ENCODE peak calls at places on chromosomes 6 and 20, in four cellular contexts. One of them, this sample, is unnamed.

GRCh38 chr20:57847104-57847503 is 137.3 kb upstream of the PMEPA1 start:
- DNase-seq in EL: no peak
- DNase-seq in Kasumi-1: no peak
- DNase-seq in natural killer cell treated with Interleukin-12 subunit alpha and Interleukin-12 subunit beta and Interleukin-15 and Interleukin-18, amount 100 ng/mL, for 72 hours: no peak
- DNase-seq in this sample: no peak

GRCh38 chr20:10848810-10849370 is 175.1 kb upstream of the JAG1 start:
- DNase-seq in Kasumi-1: no peak
- DNase-seq in natural killer cell treated with Interleukin-12 subunit alpha and Interleukin-12 subunit beta and Interleukin-15 and Interleukin-18, amount 100 ng/mL, for 72 hours: no peak
- DNase-seq in EL: peak
- DNase-seq in this sample: peak

GRCh38 chr20:49697071-49697470 is 16.6 kb downstream of the B4GALT5 start:
- DNase-seq in EL: no peak
- DNase-seq in Kasumi-1: no peak
- DNase-seq in natural killer cell treated with Interleukin-12 subunit alpha and Interleukin-12 subunit beta and Interleukin-15 and Interleukin-18, amount 100 ng/mL, for 72 hours: no peak
- DNase-seq in this sample: no peak

GRCh38 chr20:33914871-33915270 is 78.8 kb upstream of the RALY start:
- DNase-seq in Kasumi-1: no peak
- DNase-seq in natural killer cell treated with Interleukin-12 subunit alpha and Interleukin-12 subunit beta and Interleukin-15 and Interleukin-18, amount 100 ng/mL, for 72 hours: no peak
- DNase-seq in EL: peak
- DNase-seq in this sample: no peak

GRCh38 chr6:157229219-157229607 is 94.1 kb downstream of the TMEM242 start:
- DNase-seq in Kasumi-1: no peak
- DNase-seq in natural killer cell treated with Interleukin-12 subunit alpha and Interleukin-12 subunit beta and Interleukin-15 and Interleukin-18, amount 100 ng/mL, for 72 hours: no peak
- DNase-seq in EL: no peak
- DNase-seq in this sample: no peak

GRCh38 chr20:17637413-17637780 is 44.6 kb downstream of the RRBP1 start:
- DNase-seq in Kasumi-1: no peak
- DNase-seq in natural killer cell treated with Interleukin-12 subunit alpha and Interleukin-12 subunit beta and Interleukin-15 and Interleukin-18, amount 100 ng/mL, for 72 hours: no peak
- DNase-seq in EL: no peak
- DNase-seq in this sample: no peak

GRCh38 chr20:31515072-31515774 is 981 bp downstream of the HM13 start:
- DNase-seq in EL: no peak
- DNase-seq in natural killer cell treated with Interleukin-12 subunit alpha and Interleukin-12 subunit beta and Interleukin-15 and Interleukin-18, amount 100 ng/mL, for 72 hours: no peak
- DNase-seq in Kasumi-1: no peak
- DNase-seq in this sample: no peak

GRCh38 chr6:29975561-29975907 is 33.2 kb downstream of the HLA-A start:
- DNase-seq in Kasumi-1: no peak
- DNase-seq in EL: no peak
- DNase-seq in natural killer cell treated with Interleukin-12 subunit alpha and Interleukin-12 subunit beta and Interleukin-15 and Interleukin-18, amount 100 ng/mL, for 72 hours: no peak
- DNase-seq in this sample: no peak

GRCh38 chr6:28140616-28141015 is 1.1 kb upstream of the ZKSCAN8 start:
- DNase-seq in Kasumi-1: no peak
- DNase-seq in natural killer cell treated with Interleukin-12 subunit alpha and Interleukin-12 subunit beta and Interleukin-15 and Interleukin-18, amount 100 ng/mL, for 72 hours: no peak
- DNase-seq in EL: no peak
- DNase-seq in this sample: no peak

GRCh38 chr6:160355001-160355400 is 6.8 kb downstream of the SLC22A3 start:
- DNase-seq in EL: peak
- DNase-seq in natural killer cell treated with Interleukin-12 subunit alpha and Interleukin-12 subunit beta and Interleukin-15 and Interleukin-18, amount 100 ng/mL, for 72 hours: no peak
- DNase-seq in Kasumi-1: no peak
- DNase-seq in this sample: peak

GRCh38 chr6:161303628-161304340 is 29.9 kb upstream of the AGPAT4 start:
- DNase-seq in Kasumi-1: no peak
- DNase-seq in natural killer cell treated with Interleukin-12 subunit alpha and Interleukin-12 subunit beta and Interleukin-15 and Interleukin-18, amount 100 ng/mL, for 72 hours: no peak
- DNase-seq in EL: peak
- DNase-seq in this sample: peak

GRCh38 chr20:41329435-41330342 is 10.9 kb upstream of the LPIN3 start:
- DNase-seq in EL: peak
- DNase-seq in Kasumi-1: peak
- DNase-seq in natural killer cell treated with Interleukin-12 subunit alpha and Interleukin-12 subunit beta and Interleukin-15 and Interleukin-18, amount 100 ng/mL, for 72 hours: peak
- DNase-seq in this sample: peak

GRCh38 chr20:17556842-17557674 is 12.8 kb upstream of the DSTN start:
- DNase-seq in Kasumi-1: no peak
- DNase-seq in natural killer cell treated with Interleukin-12 subunit alpha and Interleukin-12 subunit beta and Interleukin-15 and Interleukin-18, amount 100 ng/mL, for 72 hours: no peak
- DNase-seq in EL: peak
- DNase-seq in this sample: peak

GRCh38 chr6:151141685-151142084 is 98.1 kb upstream of the AKAP12 start:
- DNase-seq in Kasumi-1: no peak
- DNase-seq in EL: peak
- DNase-seq in natural killer cell treated with Interleukin-12 subunit alpha and Interleukin-12 subunit beta and Interleukin-15 and Interleukin-18, amount 100 ng/mL, for 72 hours: no peak
- DNase-seq in this sample: no peak

GRCh38 chr6:80449756-80450155 is 343.3 kb downstream of the BCKDHB start:
- DNase-seq in natural killer cell treated with Interleukin-12 subunit alpha and Interleukin-12 subunit beta and Interleukin-15 and Interleukin-18, amount 100 ng/mL, for 72 hours: no peak
- DNase-seq in Kasumi-1: no peak
- DNase-seq in EL: no peak
- DNase-seq in this sample: no peak

GRCh38 chr6:38021571-38021970 is 202.0 kb downstream of the ZFAND3 start:
- DNase-seq in EL: no peak
- DNase-seq in Kasumi-1: no peak
- DNase-seq in natural killer cell treated with Interleukin-12 subunit alpha and Interleukin-12 subunit beta and Interleukin-15 and Interleukin-18, amount 100 ng/mL, for 72 hours: no peak
- DNase-seq in this sample: no peak

GRCh38 chr6:30884521-30885480 is 482 bp downstream of the DDR1 start:
- DNase-seq in Kasumi-1: no peak
- DNase-seq in EL: peak
- DNase-seq in natural killer cell treated with Interleukin-12 subunit alpha and Interleukin-12 subunit beta and Interleukin-15 and Interleukin-18, amount 100 ng/mL, for 72 hours: no peak
- DNase-seq in this sample: peak

GRCh38 chr6:147222160-147222838 is 18.1 kb downstream of the STXBP5 start:
- DNase-seq in EL: peak
- DNase-seq in natural killer cell treated with Interleukin-12 subunit alpha and Interleukin-12 subunit beta and Interleukin-15 and Interleukin-18, amount 100 ng/mL, for 72 hours: no peak
- DNase-seq in Kasumi-1: peak
- DNase-seq in this sample: peak

GRCh38 chr6:46993846-46994245 is 48.3 kb downstream of the ADGRF1 start:
- DNase-seq in EL: peak
- DNase-seq in Kasumi-1: no peak
- DNase-seq in natural killer cell treated with Interleukin-12 subunit alpha and Interleukin-12 subunit beta and Interleukin-15 and Interleukin-18, amount 100 ng/mL, for 72 hours: no peak
- DNase-seq in this sample: peak

GRCh38 chr6:70124882-70125535 is 177.9 kb downstream of the COL9A1 start:
- DNase-seq in natural killer cell treated with Interleukin-12 subunit alpha and Interleukin-12 subunit beta and Interleukin-15 and Interleukin-18, amount 100 ng/mL, for 72 hours: no peak
- DNase-seq in Kasumi-1: no peak
- DNase-seq in EL: peak
- DNase-seq in this sample: peak

GRCh38 chr20:60877071-60877470 is 375.0 kb upstream of the CDH4 start:
- DNase-seq in natural killer cell treated with Interleukin-12 subunit alpha and Interleukin-12 subunit beta and Interleukin-15 and Interleukin-18, amount 100 ng/mL, for 72 hours: no peak
- DNase-seq in Kasumi-1: no peak
- DNase-seq in EL: no peak
- DNase-seq in this sample: no peak

GRCh38 chr6:92510137-92510536 is 909.2 kb downstream of the EPHA7 start:
- DNase-seq in EL: no peak
- DNase-seq in Kasumi-1: no peak
- DNase-seq in natural killer cell treated with Interleukin-12 subunit alpha and Interleukin-12 subunit beta and Interleukin-15 and Interleukin-18, amount 100 ng/mL, for 72 hours: no peak
- DNase-seq in this sample: no peak

GRCh38 chr6:33621396-33622388 is 570 bp downstream of the ITPR3 start:
- DNase-seq in Kasumi-1: no peak
- DNase-seq in natural killer cell treated with Interleukin-12 subunit alpha and Interleukin-12 subunit beta and Interleukin-15 and Interleukin-18, amount 100 ng/mL, for 72 hours: no peak
- DNase-seq in EL: peak
- DNase-seq in this sample: peak

GRCh38 chr6:72937160-72937559 is 288.1 kb downstream of the KHDC1L start:
- DNase-seq in Kasumi-1: no peak
- DNase-seq in EL: peak
- DNase-seq in natural killer cell treated with Interleukin-12 subunit alpha and Interleukin-12 subunit beta and Interleukin-15 and Interleukin-18, amount 100 ng/mL, for 72 hours: no peak
- DNase-seq in this sample: no peak

GRCh38 chr20:62944746-62945145 is 6.8 kb downstream of the GID8 start:
- DNase-seq in Kasumi-1: no peak
- DNase-seq in EL: no peak
- DNase-seq in natural killer cell treated with Interleukin-12 subunit alpha and Interleukin-12 subunit beta and Interleukin-15 and Interleukin-18, amount 100 ng/mL, for 72 hours: no peak
- DNase-seq in this sample: no peak

GRCh38 chr6:156961282-156961892 is 184.2 kb downstream of the ARID1B start:
- DNase-seq in Kasumi-1: no peak
- DNase-seq in EL: no peak
- DNase-seq in natural killer cell treated with Interleukin-12 subunit alpha and Interleukin-12 subunit beta and Interleukin-15 and Interleukin-18, amount 100 ng/mL, for 72 hours: no peak
- DNase-seq in this sample: no peak

GRCh38 chr6:52063584-52064400 is 23.6 kb downstream of the PKHD1 start:
- DNase-seq in Kasumi-1: peak
- DNase-seq in natural killer cell treated with Interleukin-12 subunit alpha and Interleukin-12 subunit beta and Interleukin-15 and Interleukin-18, amount 100 ng/mL, for 72 hours: peak
- DNase-seq in EL: peak
- DNase-seq in this sample: peak

GRCh38 chr6:12504325-12504966 is 212.1 kb upstream of the PHACTR1 start:
- DNase-seq in Kasumi-1: peak
- DNase-seq in EL: peak
- DNase-seq in natural killer cell treated with Interleukin-12 subunit alpha and Interleukin-12 subunit beta and Interleukin-15 and Interleukin-18, amount 100 ng/mL, for 72 hours: no peak
- DNase-seq in this sample: no peak

GRCh38 chr6:100257661-100258395 is 206.9 kb downstream of the SIM1 start:
- DNase-seq in natural killer cell treated with Interleukin-12 subunit alpha and Interleukin-12 subunit beta and Interleukin-15 and Interleukin-18, amount 100 ng/mL, for 72 hours: no peak
- DNase-seq in EL: peak
- DNase-seq in Kasumi-1: peak
- DNase-seq in this sample: peak